ENCODE peak calls at places on chromosomes 12 and 14, in six cellular contexts. J is foreskin keratinocyte, W is adipocyte, G is DMS153, K is HTR-8/SVneo, T is Ammon's horn. I is an unnamed sample.

GRCh38 chr12:76878899-76879709 is at the start of gene CSRP2:
- DNase-seq in J (peak), W (peak), G (peak), K (peak), T (peak), I (peak)

GRCh38 chr12:49633703-49634311 is 10.4 kb downstream of the PRPF40B start:
- DNase-seq in J (no peak), W (no peak), G (no peak), K (no peak), T (no peak), I (no peak)

GRCh38 chr14:65517635-65518542 is 105.4 kb downstream of the FUT8 start:
- DNase-seq in J (no peak), W (no peak), G (no peak), K (no peak), T (no peak), I (no peak)

GRCh38 chr14:23829736-23830474 is 123.7 kb upstream of the DHRS4 start:
- DNase-seq in J (peak), W (peak), G (no peak), K (peak), T (peak), I (peak)

GRCh38 chr12:105433804-105434203 is 103.3 kb downstream of the C12orf75 start:
- DNase-seq in J (peak), W (no peak), G (no peak), K (no peak), T (no peak), I (peak)

GRCh38 chr14:23443411-23443812 is 8.0 kb upstream of the MYH7 start:
- DNase-seq in J (no peak), W (no peak), G (no peak), K (no peak), T (no peak), I (no peak)

GRCh38 chr12:123713398-123714301 is 1.5 kb downstream of the ATP6V0A2 start:
- DNase-seq in J (no peak), W (no peak), G (no peak), K (no peak), T (peak), I (peak)

GRCh38 chr14:61567838-61568571 is 127.3 kb upstream of the HIF1A start:
- DNase-seq in J (no peak), W (no peak), G (no peak), K (no peak), T (peak), I (no peak)

GRCh38 chr14:94119071-94119470 is 8.5 kb downstream of the IFI27 start:
- DNase-seq in J (no peak), W (no peak), G (no peak), K (no peak), T (no peak), I (no peak)

GRCh38 chr12:109888179-109889020 is 8.1 kb upstream of the GLTP start:
- DNase-seq in J (peak), W (peak), G (no peak), K (peak), T (no peak), I (peak)

GRCh38 chr12:117339104-117339503 is 22.3 kb downstream of the NOS1 start:
- DNase-seq in J (no peak), W (no peak), G (no peak), K (no peak), T (no peak), I (no peak)

GRCh38 chr14:99038401-99038800 is 233.6 kb downstream of the BCL11B start:
- DNase-seq in J (no peak), W (no peak), G (no peak), K (no peak), T (no peak), I (peak)

GRCh38 chr12:52438305-52439301 is 4.4 kb upstream of the KRT75 start:
- DNase-seq in J (peak), W (no peak), G (no peak), K (no peak), T (no peak), I (peak)

GRCh38 chr12:66901136-66901932 is 222.5 kb upstream of the GRIP1 start:
- DNase-seq in J (no peak), W (no peak), G (no peak), K (no peak), T (peak), I (peak)

GRCh38 chr14:89349196-89350008 is 67.6 kb downstream of the FOXN3 start:
- DNase-seq in J (no peak), W (no peak), G (peak), K (no peak), T (peak), I (no peak)

GRCh38 chr12:122133192-122133950 is 40.6 kb downstream of the IL31 start:
- DNase-seq in J (no peak), W (no peak), G (no peak), K (no peak), T (no peak), I (no peak)

GRCh38 chr12:22105542-22105941 is 59.5 kb downstream of the CMAS start:
- DNase-seq in J (peak), W (no peak), G (no peak), K (no peak), T (no peak), I (peak)

GRCh38 chr14:58677525-58677924 is 39.8 kb downstream of the DACT1 start:
- DNase-seq in J (no peak), W (no peak), G (peak), K (no peak), T (no peak), I (no peak)

GRCh38 chr14:104299993-104300761 is 161.8 kb downstream of the KIF26A start:
- DNase-seq in J (no peak), W (no peak), G (no peak), K (no peak), T (no peak), I (no peak)

GRCh38 chr12:62915130-62915529 is 19.8 kb downstream of the PPM1H start:
- DNase-seq in J (no peak), W (no peak), G (no peak), K (no peak), T (no peak), I (no peak)

GRCh38 chr12:30047499-30048262 is 263.9 kb upstream of the TMTC1 start:
- DNase-seq in J (peak), W (peak), G (no peak), K (peak), T (no peak), I (peak)

GRCh38 chr12:78916845-78917480 is 52.4 kb downstream of the SYT1 start:
- DNase-seq in J (peak), W (peak), G (no peak), K (peak), T (no peak), I (peak)

GRCh38 chr12:94618995-94619695 is 31.2 kb downstream of the TMCC3 start:
- DNase-seq in J (peak), W (peak), G (no peak), K (peak), T (no peak), I (peak)

GRCh38 chr14:80202888-80203562 is 8.3 kb downstream of the DIO2 start:
- DNase-seq in J (no peak), W (no peak), G (no peak), K (no peak), T (no peak), I (no peak)

GRCh38 chr12:131618303-131618658 is 92.6 kb upstream of the SFSWAP start:
- DNase-seq in J (no peak), W (peak), G (no peak), K (no peak), T (no peak), I (no peak)

GRCh38 chr12:99810718-99811593 is 163.4 kb downstream of the GARIN6 start:
- DNase-seq in J (peak), W (peak), G (peak), K (peak), T (peak), I (peak)

GRCh38 chr12:79764641-79765040 is 73.9 kb upstream of the PAWR start:
- DNase-seq in J (no peak), W (no peak), G (no peak), K (no peak), T (no peak), I (no peak)

GRCh38 chr14:94665121-94665520 is 52.9 kb downstream of the SERPINA3 start:
- DNase-seq in J (no peak), W (peak), G (no peak), K (no peak), T (no peak), I (no peak)

GRCh38 chr12:13194462-13195110 is 1.9 kb upstream of the EMP1 start:
- DNase-seq in J (peak), W (no peak), G (no peak), K (no peak), T (no peak), I (peak)

GRCh38 chr12:29208935-29209701 is 60.0 kb downstream of the FAR2 start:
- DNase-seq in J (no peak), W (no peak), G (no peak), K (no peak), T (no peak), I (no peak)

GRCh38 chr12:103948746-103949406 is 16.8 kb upstream of the TDG start:
- DNase-seq in J (no peak), W (no peak), G (no peak), K (no peak), T (no peak), I (no peak)

GRCh38 chr12:64142784-64143183 is 79.3 kb downstream of the KICS2 start:
- DNase-seq in J (no peak), W (no peak), G (no peak), K (no peak), T (no peak), I (no peak)

GRCh38 chr14:58912799-58913432 is 275.2 kb downstream of the DACT1 start:
- DNase-seq in J (no peak), W (no peak), G (peak), K (no peak), T (no peak), I (no peak)

GRCh38 chr14:74048291-74048690 is 29.1 kb downstream of the BBOF1 start:
- DNase-seq in J (peak), W (no peak), G (no peak), K (no peak), T (no peak), I (peak)

GRCh38 chr14:106844608-106845285 is 1318.4 kb downstream of the TMEM121 start:
- DNase-seq in J (no peak), W (no peak), G (no peak), K (no peak), T (peak), I (peak)

GRCh38 chr12:6626654-6627283 is 9.0 kb downstream of the LPAR5 start:
- DNase-seq in J (no peak), W (no peak), G (no peak), K (no peak), T (peak), I (no peak)

GRCh38 chr12:29844667-29845066 is 60.9 kb upstream of the TMTC1 start:
- DNase-seq in J (peak), W (peak), G (no peak), K (no peak), T (no peak), I (peak)

GRCh38 chr14:90087433-90087832 is 25.6 kb downstream of the KCNK13 start:
- DNase-seq in J (no peak), W (peak), G (no peak), K (no peak), T (peak), I (peak)

GRCh38 chr14:97414718-97415098 is 617.5 kb downstream of the VRK1 start:
- DNase-seq in J (no peak), W (no peak), G (no peak), K (no peak), T (no peak), I (no peak)